ENCODE peak calls at places on chromosome 11, in five cellular contexts. One of them, this sample, is unnamed.

GRCh38 chr11:103367650-103368049 is 258.4 kb downstream of the DYNC2H1 start:
- DNase-seq in kidney tubule cell: no peak
- DNase-seq in tibial nerve: no peak
- DNase-seq in ACHN: no peak
- DNase-seq in GM13976: no peak
- DNase-seq in this sample: no peak

GRCh38 chr11:126358763-126359160 is 3.3 kb downstream of the ST3GAL4 start:
- DNase-seq in kidney tubule cell: no peak
- DNase-seq in tibial nerve: no peak
- DNase-seq in ACHN: no peak
- DNase-seq in GM13976: peak
- DNase-seq in this sample: no peak

GRCh38 chr11:36196476-36197099 is 92.6 kb downstream of the COMMD9 start:
- DNase-seq in kidney tubule cell: no peak
- DNase-seq in tibial nerve: no peak
- DNase-seq in ACHN: no peak
- DNase-seq in GM13976: no peak
- DNase-seq in this sample: peak

GRCh38 chr11:96540875-96541274 is 151.1 kb downstream of the JRKL start:
- DNase-seq in kidney tubule cell: no peak
- DNase-seq in tibial nerve: no peak
- DNase-seq in ACHN: no peak
- DNase-seq in GM13976: no peak
- DNase-seq in this sample: no peak

GRCh38 chr11:122697636-122698167 is 42.2 kb downstream of the UBASH3B start:
- DNase-seq in kidney tubule cell: peak
- DNase-seq in tibial nerve: no peak
- DNase-seq in ACHN: no peak
- DNase-seq in GM13976: peak
- DNase-seq in this sample: peak

GRCh38 chr11:54927704-54928103 is 221.1 kb downstream of the OR4A5 start:
- DNase-seq in kidney tubule cell: no peak
- DNase-seq in tibial nerve: no peak
- DNase-seq in ACHN: no peak
- DNase-seq in GM13976: no peak
- DNase-seq in this sample: no peak

GRCh38 chr11:115920841-115921480 is 416.7 kb upstream of the CADM1 start:
- DNase-seq in kidney tubule cell: peak
- DNase-seq in tibial nerve: no peak
- DNase-seq in ACHN: peak
- DNase-seq in GM13976: no peak
- DNase-seq in this sample: peak

GRCh38 chr11:56624661-56625110 is 10.0 kb upstream of the OR5M1 start:
- DNase-seq in kidney tubule cell: peak
- DNase-seq in tibial nerve: no peak
- DNase-seq in ACHN: peak
- DNase-seq in GM13976: no peak
- DNase-seq in this sample: peak

GRCh38 chr11:16925495-16926065 is 88.6 kb downstream of the PLEKHA7 start:
- DNase-seq in kidney tubule cell: peak
- DNase-seq in tibial nerve: no peak
- DNase-seq in ACHN: peak
- DNase-seq in GM13976: peak
- DNase-seq in this sample: peak

GRCh38 chr11:28919194-28919593 is 811.0 kb downstream of the METTL15 start:
- DNase-seq in kidney tubule cell: no peak
- DNase-seq in tibial nerve: no peak
- DNase-seq in ACHN: no peak
- DNase-seq in GM13976: no peak
- DNase-seq in this sample: peak

GRCh38 chr11:46315783-46316563 is 31.3 kb upstream of the DGKZ start:
- DNase-seq in kidney tubule cell: no peak
- DNase-seq in tibial nerve: no peak
- DNase-seq in ACHN: no peak
- DNase-seq in GM13976: no peak
- DNase-seq in this sample: no peak

GRCh38 chr11:1750481-1750839 is at the start of gene IFITM10:
- DNase-seq in kidney tubule cell: no peak
- DNase-seq in tibial nerve: no peak
- DNase-seq in ACHN: peak
- DNase-seq in GM13976: peak
- DNase-seq in this sample: no peak

GRCh38 chr11:9344046-9344680 is 29.8 kb upstream of the TMEM41B start:
- DNase-seq in kidney tubule cell: no peak
- DNase-seq in tibial nerve: no peak
- DNase-seq in ACHN: no peak
- DNase-seq in GM13976: no peak
- DNase-seq in this sample: peak

GRCh38 chr11:112637046-112637445 is 324.2 kb upstream of the NCAM1 start:
- DNase-seq in kidney tubule cell: no peak
- DNase-seq in tibial nerve: no peak
- DNase-seq in ACHN: no peak
- DNase-seq in GM13976: no peak
- DNase-seq in this sample: no peak

GRCh38 chr11:57942808-57943207 is 80.9 kb upstream of the OR9Q1 start:
- DNase-seq in kidney tubule cell: no peak
- DNase-seq in tibial nerve: no peak
- DNase-seq in ACHN: no peak
- DNase-seq in GM13976: no peak
- DNase-seq in this sample: no peak

GRCh38 chr11:134228625-134229024 is 4.2 kb downstream of the VPS26B start:
- DNase-seq in kidney tubule cell: peak
- DNase-seq in tibial nerve: no peak
- DNase-seq in ACHN: no peak
- DNase-seq in GM13976: peak
- DNase-seq in this sample: no peak

This sample was measured in left kidney.